ENCODE peak calls at places on chromosomes 12 and 14, in seven cellular contexts. One of them, this sample, is unnamed.

GRCh38 chr14:70898346-70898745 is 8.9 kb upstream of the PCNX1 start:
- DNase-seq in MCF 10A: no peak
- DNase-seq in tibial artery: no peak
- DNase-seq in left ventricle myocardium inferior: no peak
- DNase-seq in GM23338: no peak
- DNase-seq in CD8-positive, alpha-beta T cell: no peak
- DNase-seq in A549: no peak
- DNase-seq in this sample: no peak

GRCh38 chr12:12835378-12836145 is 22.4 kb downstream of the DDX47 start:
- DNase-seq in left ventricle myocardium inferior: no peak
- DNase-seq in CD8-positive, alpha-beta T cell: no peak
- DNase-seq in tibial artery: no peak
- DNase-seq in MCF 10A: peak
- DNase-seq in GM23338: no peak
- DNase-seq in A549: peak
- DNase-seq in this sample: no peak

GRCh38 chr12:116492703-116493324 is 66.4 kb upstream of the MAP1LC3B2 start:
- DNase-seq in GM23338: peak
- DNase-seq in CD8-positive, alpha-beta T cell: no peak
- DNase-seq in tibial artery: no peak
- DNase-seq in MCF 10A: peak
- DNase-seq in A549: peak
- DNase-seq in left ventricle myocardium inferior: no peak
- DNase-seq in this sample: no peak

GRCh38 chr14:34633697-34634096 is 3.7 kb upstream of the SNX6 start:
- DNase-seq in CD8-positive, alpha-beta T cell: no peak
- DNase-seq in left ventricle myocardium inferior: no peak
- DNase-seq in MCF 10A: no peak
- DNase-seq in A549: no peak
- DNase-seq in GM23338: no peak
- DNase-seq in tibial artery: no peak
- DNase-seq in this sample: no peak

GRCh38 chr12:54390668-54391551 is 6.4 kb upstream of the ZNF385A start:
- DNase-seq in left ventricle myocardium inferior: peak
- DNase-seq in CD8-positive, alpha-beta T cell: peak
- DNase-seq in tibial artery: no peak
- DNase-seq in MCF 10A: no peak
- DNase-seq in A549: no peak
- DNase-seq in GM23338: peak
- DNase-seq in this sample: peak

GRCh38 chr12:131830335-131831020 is 2.3 kb downstream of the MMP17 start:
- DNase-seq in MCF 10A: peak
- DNase-seq in CD8-positive, alpha-beta T cell: no peak
- DNase-seq in A549: peak
- DNase-seq in tibial artery: peak
- DNase-seq in GM23338: peak
- DNase-seq in left ventricle myocardium inferior: peak
- DNase-seq in this sample: peak

GRCh38 chr12:26627335-26627734 is 205.7 kb downstream of the ITPR2 start:
- DNase-seq in left ventricle myocardium inferior: no peak
- DNase-seq in A549: no peak
- DNase-seq in MCF 10A: no peak
- DNase-seq in tibial artery: no peak
- DNase-seq in GM23338: no peak
- DNase-seq in CD8-positive, alpha-beta T cell: no peak
- DNase-seq in this sample: no peak

GRCh38 chr14:96203635-96204034 is 1.0 kb upstream of the BDKRB2 start:
- DNase-seq in GM23338: no peak
- DNase-seq in CD8-positive, alpha-beta T cell: no peak
- DNase-seq in MCF 10A: peak
- DNase-seq in A549: no peak
- DNase-seq in left ventricle myocardium inferior: no peak
- DNase-seq in tibial artery: no peak
- DNase-seq in this sample: no peak

GRCh38 chr12:125470838-125471775 is 405.9 kb downstream of the AACS start:
- DNase-seq in A549: no peak
- DNase-seq in left ventricle myocardium inferior: no peak
- DNase-seq in GM23338: no peak
- DNase-seq in CD8-positive, alpha-beta T cell: no peak
- DNase-seq in MCF 10A: no peak
- DNase-seq in tibial artery: no peak
- DNase-seq in this sample: no peak

GRCh38 chr12:131941116-131941986 is 8.4 kb upstream of the EP400 start:
- DNase-seq in MCF 10A: no peak
- DNase-seq in A549: no peak
- DNase-seq in left ventricle myocardium inferior: no peak
- DNase-seq in GM23338: no peak
- DNase-seq in CD8-positive, alpha-beta T cell: no peak
- DNase-seq in tibial artery: no peak
- DNase-seq in this sample: no peak

GRCh38 chr12:96239711-96240234 is 45.6 kb downstream of the ELK3 start:
- DNase-seq in GM23338: no peak
- DNase-seq in MCF 10A: no peak
- DNase-seq in CD8-positive, alpha-beta T cell: no peak
- DNase-seq in tibial artery: no peak
- DNase-seq in left ventricle myocardium inferior: peak
- DNase-seq in A549: no peak
- DNase-seq in this sample: no peak

GRCh38 chr12:120075034-120075616 is 41.4 kb downstream of the RAB35 start:
- DNase-seq in A549: no peak
- DNase-seq in tibial artery: no peak
- DNase-seq in GM23338: no peak
- DNase-seq in CD8-positive, alpha-beta T cell: no peak
- DNase-seq in left ventricle myocardium inferior: no peak
- DNase-seq in MCF 10A: no peak
- DNase-seq in this sample: no peak

GRCh38 chr12:104370989-104371870 is 67.7 kb downstream of the EID3 start:
- DNase-seq in A549: peak
- DNase-seq in MCF 10A: peak
- DNase-seq in GM23338: peak
- DNase-seq in CD8-positive, alpha-beta T cell: no peak
- DNase-seq in left ventricle myocardium inferior: no peak
- DNase-seq in tibial artery: no peak
- DNase-seq in this sample: peak

GRCh38 chr14:59679872-59680271 is 103.3 kb upstream of the CCDC175 start:
- DNase-seq in GM23338: peak
- DNase-seq in A549: no peak
- DNase-seq in tibial artery: peak
- DNase-seq in left ventricle myocardium inferior: no peak
- DNase-seq in MCF 10A: peak
- DNase-seq in CD8-positive, alpha-beta T cell: no peak
- DNase-seq in this sample: no peak

GRCh38 chr12:76622915-76623314 is 63.3 kb upstream of the OSBPL8 start:
- DNase-seq in MCF 10A: no peak
- DNase-seq in A549: no peak
- DNase-seq in tibial artery: no peak
- DNase-seq in left ventricle myocardium inferior: no peak
- DNase-seq in CD8-positive, alpha-beta T cell: no peak
- DNase-seq in GM23338: no peak
- DNase-seq in this sample: no peak

GRCh38 chr14:61296707-61297502 is 15.8 kb upstream of the TMEM30B start:
- DNase-seq in GM23338: peak
- DNase-seq in left ventricle myocardium inferior: no peak
- DNase-seq in tibial artery: no peak
- DNase-seq in MCF 10A: peak
- DNase-seq in A549: peak
- DNase-seq in CD8-positive, alpha-beta T cell: no peak
- DNase-seq in this sample: no peak
- TF ChIP-seq CTCF in GM23338: peak
- TF ChIP-seq CTCF in left ventricle myocardium inferior: peak
- TF ChIP-seq CTCF in tibial artery: peak
- TF ChIP-seq CTCF in MCF 10A: peak
- TF ChIP-seq CTCF in A549: peak
- TF ChIP-seq CTCF in CD8-positive, alpha-beta T cell: peak
- TF ChIP-seq CTCF in this sample: no peak

GRCh38 chr12:98371419-98371818 is 144.0 kb upstream of the TMPO start:
- DNase-seq in A549: no peak
- DNase-seq in tibial artery: no peak
- DNase-seq in GM23338: no peak
- DNase-seq in MCF 10A: no peak
- DNase-seq in CD8-positive, alpha-beta T cell: no peak
- DNase-seq in left ventricle myocardium inferior: no peak
- DNase-seq in this sample: no peak
- TF ChIP-seq CTCF in A549: no peak
- TF ChIP-seq CTCF in tibial artery: no peak
- TF ChIP-seq CTCF in GM23338: no peak
- TF ChIP-seq CTCF in MCF 10A: no peak
- TF ChIP-seq CTCF in CD8-positive, alpha-beta T cell: no peak
- TF ChIP-seq CTCF in left ventricle myocardium inferior: no peak
- TF ChIP-seq CTCF in this sample: no peak

GRCh38 chr12:57272337-57273151 is 21.6 kb upstream of the STAC3 start:
- DNase-seq in left ventricle myocardium inferior: peak
- DNase-seq in MCF 10A: no peak
- DNase-seq in tibial artery: no peak
- DNase-seq in GM23338: no peak
- DNase-seq in A549: no peak
- DNase-seq in CD8-positive, alpha-beta T cell: no peak
- DNase-seq in this sample: no peak

GRCh38 chr12:57280234-57281062 is 29.5 kb upstream of the STAC3 start:
- DNase-seq in tibial artery: no peak
- DNase-seq in MCF 10A: peak
- DNase-seq in left ventricle myocardium inferior: no peak
- DNase-seq in A549: peak
- DNase-seq in CD8-positive, alpha-beta T cell: peak
- DNase-seq in GM23338: peak
- DNase-seq in this sample: no peak

GRCh38 chr12:57273516-57273915 is 22.5 kb upstream of the STAC3 start:
- DNase-seq in GM23338: no peak
- DNase-seq in tibial artery: no peak
- DNase-seq in A549: no peak
- DNase-seq in MCF 10A: no peak
- DNase-seq in left ventricle myocardium inferior: no peak
- DNase-seq in CD8-positive, alpha-beta T cell: no peak
- DNase-seq in this sample: no peak

GRCh38 chr12:57278465-57279453 is 27.8 kb upstream of the STAC3 start:
- DNase-seq in MCF 10A: no peak
- DNase-seq in A549: no peak
- DNase-seq in GM23338: no peak
- DNase-seq in tibial artery: no peak
- DNase-seq in CD8-positive, alpha-beta T cell: no peak
- DNase-seq in left ventricle myocardium inferior: no peak
- DNase-seq in this sample: no peak

GRCh38 chr12:57276935-57277563 is 26.1 kb upstream of the STAC3 start:
- DNase-seq in CD8-positive, alpha-beta T cell: no peak
- DNase-seq in MCF 10A: peak
- DNase-seq in A549: peak
- DNase-seq in GM23338: peak
- DNase-seq in tibial artery: no peak
- DNase-seq in left ventricle myocardium inferior: no peak
- DNase-seq in this sample: peak
- TF ChIP-seq CTCF in CD8-positive, alpha-beta T cell: no peak
- TF ChIP-seq CTCF in MCF 10A: peak
- TF ChIP-seq CTCF in A549: peak
- TF ChIP-seq CTCF in GM23338: peak
- TF ChIP-seq CTCF in tibial artery: peak
- TF ChIP-seq CTCF in left ventricle myocardium inferior: peak
- TF ChIP-seq CTCF in this sample: peak

GRCh38 chr14:26191123-26191522 is 406.7 kb downstream of the NOVA1 start:
- DNase-seq in A549: peak
- DNase-seq in GM23338: peak
- DNase-seq in tibial artery: no peak
- DNase-seq in CD8-positive, alpha-beta T cell: no peak
- DNase-seq in MCF 10A: no peak
- DNase-seq in left ventricle myocardium inferior: no peak
- DNase-seq in this sample: no peak
- TF ChIP-seq CTCF in A549: no peak
- TF ChIP-seq CTCF in GM23338: peak
- TF ChIP-seq CTCF in tibial artery: no peak
- TF ChIP-seq CTCF in CD8-positive, alpha-beta T cell: no peak
- TF ChIP-seq CTCF in MCF 10A: no peak
- TF ChIP-seq CTCF in left ventricle myocardium inferior: no peak
- TF ChIP-seq CTCF in this sample: no peak

GRCh38 chr14:33218030-33218429 is 279.4 kb downstream of the NPAS3 start:
- DNase-seq in tibial artery: no peak
- DNase-seq in MCF 10A: no peak
- DNase-seq in A549: no peak
- DNase-seq in left ventricle myocardium inferior: no peak
- DNase-seq in CD8-positive, alpha-beta T cell: no peak
- DNase-seq in GM23338: no peak
- DNase-seq in this sample: no peak
- TF ChIP-seq CTCF in tibial artery: no peak
- TF ChIP-seq CTCF in MCF 10A: no peak
- TF ChIP-seq CTCF in A549: no peak
- TF ChIP-seq CTCF in left ventricle myocardium inferior: peak
- TF ChIP-seq CTCF in CD8-positive, alpha-beta T cell: no peak
- TF ChIP-seq CTCF in GM23338: no peak
- TF ChIP-seq CTCF in this sample: no peak

This sample was measured in endothelial cell.